ENCODE peak calls at places on chromosomes 13 and 19, in six cellular contexts. B is K562, T is SK-N-SH, Z is HepG2, D is GM12878, Y is H1. A is an unnamed sample.

GRCh38 chr19:36051236-36051635 is 2.8 kb downstream of the THAP8 start:
- DNase-seq in B (no peak), T (no peak), Z (peak; percentile 56), D (no peak), Y (no peak), A (no peak)

GRCh38 chr19:41226874-41227390 is 7.9 kb downstream of the AXL start:
- DNase-seq in B (no peak), T (no peak), Z (no peak), D (no peak), Y (no peak), A (no peak)

GRCh38 chr13:110834572-110834971 is 80.3 kb downstream of the ANKRD10 start:
- DNase-seq in B (no peak), T (no peak), Z (no peak), D (no peak), Y (no peak), A (no peak)

GRCh38 chr13:43905435-43906031 is 25.8 kb downstream of the LACC1 start:
- DNase-seq in B (peak; percentile 22), T (peak; percentile 63), Z (peak; percentile 55), D (no peak), Y (no peak), A (no peak)

GRCh38 chr19:50333235-50333736 is 4.1 kb upstream of the KCNC3 start:
- DNase-seq in B (peak; percentile 76), T (peak; percentile 87), Z (peak; percentile 72), D (peak; percentile 82), Y (peak; percentile 86), A (peak; percentile 97)

GRCh38 chr19:56538761-56539263 is at the start of gene ZFP28:
- DNase-seq in B (no peak), T (peak; percentile 95), Z (no peak), D (no peak), Y (no peak), A (no peak)

GRCh38 chr19:57537953-57538547 is 10.9 kb downstream of the ZNF549 start:
- DNase-seq in B (no peak), T (no peak), Z (no peak), D (no peak), Y (no peak), A (no peak)

GRCh38 chr19:39310558-39311311 is 9.9 kb downstream of the LRFN1 start:
- DNase-seq in B (peak; percentile 90), T (no peak), Z (no peak), D (no peak), Y (no peak), A (peak; percentile 55)

GRCh38 chr19:5567360-5567970 is at the start of gene TINCR:
- DNase-seq in B (no peak), T (peak; percentile 77), Z (no peak), D (no peak), Y (no peak), A (no peak)

GRCh38 chr13:109840201-109840892 is 54.0 kb upstream of the IRS2 start:
- DNase-seq in B (no peak), T (no peak), Z (no peak), D (no peak), Y (no peak), A (no peak)

GRCh38 chr13:40682449-40683240 is 16.2 kb upstream of the FOXO1 start:
- DNase-seq in B (no peak), T (no peak), Z (no peak), D (no peak), Y (no peak), A (no peak)

GRCh38 chr13:66911411-66911939 is 318.7 kb downstream of the PCDH9 start:
- DNase-seq in B (no peak), T (no peak), Z (no peak), D (no peak), Y (no peak), A (no peak)

GRCh38 chr13:72728290-72728605 is 525 bp downstream of the BORA start:
- DNase-seq in B (no peak), T (no peak), Z (no peak), D (no peak), Y (no peak), A (no peak)

GRCh38 chr19:39370735-39371134 is 20.2 kb downstream of the PAF1 start:
- DNase-seq in B (no peak), T (no peak), Z (no peak), D (no peak), Y (no peak), A (no peak)

GRCh38 chr19:58118979-58119733 is 21.1 kb upstream of the ZSCAN18 start:
- DNase-seq in B (no peak), T (no peak), Z (no peak), D (no peak), Y (no peak), A (no peak)

GRCh38 chr13:41785402-41786142 is 175.3 kb downstream of the VWA8 start:
- DNase-seq in B (no peak), T (no peak), Z (no peak), D (no peak), Y (no peak), A (no peak)

GRCh38 chr13:41782086-41782485 is 178.8 kb downstream of the VWA8 start:
- DNase-seq in B (no peak), T (no peak), Z (peak; percentile 24), D (no peak), Y (no peak), A (no peak)

GRCh38 chr13:41780736-41781708 is 179.9 kb downstream of the VWA8 start:
- DNase-seq in B (no peak), T (no peak), Z (no peak), D (no peak), Y (no peak), A (no peak)
- TF ChIP-seq CHD2 in B (no peak), T (no peak), Z (no peak), D (no peak), Y (no peak), A (no peak)

DNA sequence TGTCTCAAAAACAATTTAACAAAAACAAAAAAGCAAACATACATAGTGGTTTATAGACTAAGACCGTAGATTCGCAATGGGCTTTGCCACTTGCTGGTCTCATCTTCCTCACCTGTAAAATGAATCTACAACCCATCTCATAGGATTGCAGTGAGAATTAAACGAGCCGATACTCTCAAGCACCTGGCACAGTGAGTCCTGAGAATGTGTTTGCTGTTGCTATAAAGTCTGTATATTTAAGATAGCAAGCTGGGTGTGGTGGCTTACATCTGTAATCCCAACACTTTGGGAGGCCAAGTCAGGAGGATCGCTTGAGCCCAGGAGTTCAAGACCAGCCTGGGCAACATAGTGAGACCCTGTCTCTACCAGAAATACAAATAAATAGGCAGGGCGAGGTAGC is 22.5 kb downstream of the EXOC3L2 start:
- DNase-seq in B (no peak), T (no peak), Z (no peak), D (no peak), Y (no peak), A (no peak)
- TF ChIP-seq CHD2 in B (no peak), T (no peak), Z (no peak), D (no peak), Y (no peak), A (no peak)

GRCh38 chr13:45949161-45949560 is 97.6 kb upstream of the SIAH3 start:
- DNase-seq in B (no peak), T (no peak), Z (no peak), D (no peak), Y (no peak), A (no peak)
- TF ChIP-seq CHD2 in B (no peak), T (no peak), Z (no peak), D (no peak), Y (no peak), A (no peak)

GRCh38 chr19:45901912-45902650 is at the start of gene MYPOP:
- DNase-seq in B (peak; percentile 35), T (peak; percentile 59), Z (no peak), D (no peak), Y (no peak), A (no peak)

GRCh38 chr19:45901432-45901903 is 945 bp downstream of the MYPOP start:
- DNase-seq in B (no peak), T (peak; percentile 71), Z (no peak), D (no peak), Y (no peak), A (no peak)

GRCh38 chr19:45906221-45906620 is 3.8 kb upstream of the MYPOP start:
- DNase-seq in B (no peak), T (no peak), Z (no peak), D (no peak), Y (no peak), A (no peak)

GRCh38 chr19:45902651-45903625 is 525 bp upstream of the MYPOP start:
- DNase-seq in B (peak; percentile 100), T (peak; percentile 100), Z (peak; percentile 94), D (peak; percentile 96), Y (peak; percentile 95), A (peak; percentile 100)

DNA sequence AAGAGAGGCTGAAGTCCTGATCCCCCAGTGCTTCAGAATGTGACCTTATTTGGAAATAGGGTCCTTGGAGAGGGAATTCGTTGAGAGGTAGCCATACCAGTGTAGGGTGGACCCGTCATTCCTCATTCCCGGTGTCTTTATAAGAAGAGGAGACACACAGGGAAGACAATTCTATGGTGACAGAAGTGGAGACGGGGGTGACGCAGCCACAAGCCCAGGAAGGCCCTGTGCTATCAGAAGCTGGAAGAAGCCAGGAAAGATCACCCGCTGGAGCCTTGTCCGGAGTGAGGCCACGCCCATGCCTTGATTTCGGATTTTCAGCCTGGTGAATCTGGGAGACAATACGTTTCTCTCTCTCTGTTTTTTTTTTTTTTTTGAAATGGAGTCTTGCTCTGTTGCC is 2.6 kb upstream of the MYPOP start:
- DNase-seq in B (no peak), T (no peak), Z (no peak), D (no peak), Y (no peak), A (no peak)
- TF ChIP-seq CHD2 in B (no peak), T (no peak), Z (no peak), D (no peak), Y (no peak), A (no peak)

GRCh38 chr19:14147797-14148605 is 11.6 kb upstream of the ASF1B start:
- DNase-seq in B (peak; percentile 81), T (peak; percentile 92), Z (peak; percentile 39), D (no peak), Y (no peak), A (peak; percentile 73)
- TF ChIP-seq CHD2 in B (no peak), T (no peak), Z (no peak), D (no peak), Y (no peak), A (no peak)

GRCh38 chr13:101841687-101842086 is 389.2 kb downstream of the ITGBL1 start:
- DNase-seq in B (no peak), T (no peak), Z (no peak), D (no peak), Y (no peak), A (no peak)

GRCh38 chr13:101838305-101838835 is 385.9 kb downstream of the ITGBL1 start:
- DNase-seq in B (no peak), T (no peak), Z (no peak), D (no peak), Y (no peak), A (no peak)

GRCh38 chr13:101835920-101836319 is 383.4 kb downstream of the ITGBL1 start:
- DNase-seq in B (no peak), T (no peak), Z (no peak), D (no peak), Y (no peak), A (no peak)
- TF ChIP-seq CHD2 in B (no peak), T (no peak), Z (no peak), D (no peak), Y (no peak), A (no peak)